ENCODE peak calls at places on chromosomes 1 and 21, in four cellular contexts. R is PC-9; E is activated CD4-positive, alpha-beta T cell treated with anti-CD3 and anti-CD28 coated beads, Interleukin-2, amount 50 U/mL, for 24 hours; B is lower lobe of right lung. M is an unnamed sample.

GRCh38 chr1:228920791-228921190 is 185.5 kb downstream of the RHOU start:
- DNase-seq in R (no peak), E (no peak), B (no peak), M (no peak)

GRCh38 chr21:46649356-46649755 is 13.9 kb downstream of the PRMT2 start:
- DNase-seq in R (no peak), E (no peak), B (no peak), M (no peak)

GRCh38 chr21:44650265-44650972 is 4.0 kb downstream of the KRTAP12-4 start:
- DNase-seq in R (no peak), E (no peak), B (no peak), M (no peak)

GRCh38 chr1:145879775-145880174 is 5.9 kb downstream of the ANKRD35 start:
- DNase-seq in R (no peak), E (no peak), B (no peak), M (no peak)

GRCh38 chr1:65151641-65152040 is 3.6 kb downstream of the AK4 start:
- DNase-seq in R (no peak), E (no peak), B (no peak), M (no peak)

GRCh38 chr1:201176931-201177330 is 13.7 kb upstream of the IGFN1 start:
- DNase-seq in R (peak; percentile 69), E (no peak), B (no peak), M (no peak)

GRCh38 chr1:153626929-153627796 is at the start of gene S100A13:
- DNase-seq in R (peak; percentile 95), E (no peak), B (peak; percentile 82), M (peak; percentile 84)

GRCh38 chr1:184806296-184806721 is 51.7 kb upstream of the EDEM3 start:
- DNase-seq in R (no peak), E (no peak), B (no peak), M (no peak)

GRCh38 chr1:178345238-178345637 is 151.5 kb downstream of the CLEC20A start:
- DNase-seq in R (no peak), E (no peak), B (no peak), M (no peak)

GRCh38 chr21:37079211-37079824 is 6.3 kb downstream of the TTC3 start:
- DNase-seq in R (no peak), E (no peak), B (no peak), M (no peak)

GRCh38 chr1:200410566-200410878 is 686 bp upstream of the ZNF281 start:
- DNase-seq in R (peak; percentile 87), E (no peak), B (no peak), M (no peak)

GRCh38 chr1:61343623-61344257 is 261.4 kb downstream of the NFIA start:
- DNase-seq in R (no peak), E (no peak), B (no peak), M (no peak)

GRCh38 chr1:169538998-169539871 is 47.0 kb downstream of the F5 start:
- DNase-seq in R (peak; percentile 84), E (no peak), B (no peak), M (no peak)

GRCh38 chr1:190067592-190067991 is 410.1 kb downstream of the BRINP3 start:
- DNase-seq in R (no peak), E (no peak), B (no peak), M (no peak)

GRCh38 chr1:54474500-54475235 is 68.5 kb upstream of the SSBP3 start:
- DNase-seq in R (no peak), E (no peak), B (no peak), M (peak; percentile 40)

GRCh38 chr1:12016182-12016581 is 3.1 kb upstream of the MIIP start:
- DNase-seq in R (no peak), E (no peak), B (no peak), M (no peak)

GRCh38 chr21:39429445-39429844 is 16.1 kb downstream of the LCA5L start:
- DNase-seq in R (no peak), E (no peak), B (no peak), M (no peak)

GRCh38 chr1:229788004-229788403 is 162.0 kb downstream of the URB2 start:
- DNase-seq in R (no peak), E (no peak), B (no peak), M (no peak)

M was measured in heart right ventricle.